ENCODE peak calls at places on chromosome 2, in nine cellular contexts. A is GM12892, Y is prostate gland, W is suprapubic skin, C is breast epithelium, D is upper lobe of left lung, B is spleen, K is endothelial cell of umbilical vein, X is sigmoid colon. V is an unnamed sample.

GRCh38 chr2:49240608-49241007 is 86.3 kb upstream of the FSHR start:
- DNase-seq in A (no peak), K (no peak), W (no peak), Y (no peak), X (no peak), C (no peak), D (no peak), B (no peak), V (no peak)

GRCh38 chr2:165067958-165068612 is 112.8 kb upstream of the SLC38A11 start:
- DNase-seq in D (no peak), C (no peak), W (no peak), B (no peak), Y (no peak), K (peak), X (no peak), A (no peak), V (no peak)

GRCh38 chr2:109438773-109439191 is 175.0 kb downstream of the SEPTIN10 start:
- DNase-seq in Y (no peak), A (no peak), C (no peak), K (no peak), B (no peak), W (no peak), X (peak), D (no peak), V (no peak)

GRCh38 chr2:169095631-169096105 is 26.3 kb downstream of the DHRS9 start:
- DNase-seq in A (no peak), B (no peak), X (no peak), D (no peak), W (no peak), C (peak), K (no peak), Y (peak), V (no peak)

GRCh38 chr2:34241905-34242740 is 643.0 kb upstream of the FAM98A start:
- DNase-seq in X (no peak), Y (no peak), W (no peak), K (no peak), D (peak), B (no peak), C (no peak), A (no peak), V (no peak)

GRCh38 chr2:235418918-235419317 is 74.9 kb upstream of the AGAP1 start:
- DNase-seq in K (no peak), Y (no peak), B (no peak), W (no peak), C (no peak), X (no peak), D (no peak), A (no peak), V (no peak)

GRCh38 chr2:58655152-58655551 is 414.0 kb upstream of the FANCL start:
- DNase-seq in K (no peak), A (no peak), B (no peak), X (no peak), Y (no peak), W (no peak), D (no peak), C (no peak), V (no peak)

GRCh38 chr2:113211226-113212105 is 37.7 kb downstream of the PSD4 start:
- DNase-seq in W (no peak), X (peak), A (no peak), Y (no peak), K (no peak), B (no peak), C (no peak), D (no peak), V (no peak)

GRCh38 chr2:58893645-58894336 is 652.7 kb upstream of the FANCL start:
- DNase-seq in C (no peak), D (no peak), A (no peak), W (no peak), K (no peak), X (no peak), Y (no peak), B (no peak), V (no peak)

GRCh38 chr2:226435146-226435545 is 364.5 kb downstream of the IRS1 start:
- DNase-seq in Y (no peak), C (no peak), X (no peak), A (no peak), B (no peak), K (no peak), W (no peak), D (no peak), V (no peak)
- TF ChIP-seq POLR2A in Y (no peak), C (no peak), X (no peak), A (no peak), B (no peak), K (no peak), W (no peak), D (no peak), V (no peak)

GRCh38 chr2:43226955-43227829 is 786 bp upstream of the ZFP36L2 start:
- DNase-seq in C (peak), A (peak), X (peak), D (peak), Y (peak), B (peak), W (peak), K (peak), V (no peak)
- TF ChIP-seq POLR2AphosphoS5 in C (peak), A (no peak), X (peak), D (peak), Y (peak), B (peak), W (peak), K (no peak), V (no peak)

DNA sequence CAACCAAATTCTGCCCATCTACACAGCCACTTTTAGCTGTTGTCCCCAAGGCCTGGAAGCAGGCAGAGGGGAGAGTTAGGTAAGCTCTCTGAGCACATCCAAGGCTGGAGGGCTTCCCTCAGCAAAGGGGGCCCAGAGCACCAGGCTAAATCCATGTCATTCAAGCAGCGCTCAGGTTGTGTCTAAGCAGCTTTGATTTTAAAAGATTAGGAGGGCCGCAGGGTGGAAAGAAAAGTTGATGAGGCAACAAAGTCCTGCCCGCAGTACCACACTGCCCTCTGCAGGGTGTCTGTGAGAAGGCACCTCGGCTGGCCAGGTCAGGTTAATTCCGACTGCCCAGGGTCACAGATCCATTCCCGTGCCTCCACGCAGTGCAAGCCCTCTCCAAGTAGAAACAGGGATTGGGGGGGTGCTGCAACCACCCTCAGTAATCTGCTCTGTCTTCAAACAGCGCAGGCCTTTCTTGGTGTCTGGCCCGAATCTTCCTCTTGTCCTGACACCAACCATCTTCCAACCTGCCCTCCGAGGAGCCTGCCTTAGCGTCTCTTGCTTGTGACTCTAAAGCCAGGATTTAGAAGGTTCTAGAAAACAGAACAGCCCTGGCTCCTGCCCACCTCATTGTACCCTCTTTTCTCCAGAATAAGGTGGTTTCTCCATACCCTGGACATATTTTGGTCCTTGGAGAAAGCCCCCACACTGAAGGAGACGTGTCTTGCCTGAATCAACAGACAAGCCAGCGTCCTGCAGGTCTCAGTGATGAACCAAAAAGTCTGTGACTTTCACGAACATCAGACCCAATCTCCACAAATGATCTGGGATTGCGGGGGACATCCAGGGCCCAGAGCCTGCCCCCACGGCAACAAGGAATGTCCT is 289.2 kb downstream of the TNS1 start:
- DNase-seq in A (peak), W (peak), K (peak), D (no peak), C (peak), Y (peak), B (peak), X (peak), V (peak)
- TF ChIP-seq POLR2A in A (no peak), W (no peak), K (no peak), D (no peak), C (no peak), Y (no peak), B (no peak), X (no peak), V (no peak)

DNA sequence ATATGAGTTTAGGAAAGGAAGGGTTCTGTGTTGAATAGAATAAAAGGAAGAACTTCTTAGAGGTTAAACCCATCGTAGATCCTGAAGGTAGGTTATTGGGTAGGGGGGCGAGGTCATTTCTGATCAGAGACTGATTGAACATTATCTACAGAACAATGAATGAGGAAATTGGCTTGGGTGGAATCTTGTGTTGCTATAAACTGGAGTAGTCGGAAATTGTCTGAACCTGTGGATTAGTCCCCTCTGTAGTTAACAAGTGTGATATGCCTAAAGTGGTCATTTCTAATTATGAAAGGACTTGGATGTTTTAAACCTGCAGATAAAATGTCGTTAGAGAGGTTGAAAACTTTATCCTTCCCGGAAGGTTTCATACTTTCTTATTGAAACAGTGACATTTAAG is 42.1 kb downstream of the EML4 start:
- DNase-seq in B (no peak), D (no peak), A (no peak), C (no peak), W (no peak), K (no peak), X (no peak), Y (no peak), V (no peak)
- TF ChIP-seq POLR2AphosphoS5 in B (no peak), D (no peak), A (no peak), C (no peak), W (no peak), K (no peak), X (no peak), Y (no peak), V (no peak)

GRCh38 chr2:158251356-158251755 is 149.7 kb downstream of the UPP2 start:
- DNase-seq in A (no peak), B (no peak), K (no peak), X (no peak), Y (no peak), W (no peak), D (no peak), C (no peak), V (no peak)

GRCh38 chr2:158253170-158253569 is 151.5 kb downstream of the UPP2 start:
- DNase-seq in A (no peak), B (no peak), D (no peak), X (no peak), Y (no peak), K (no peak), W (no peak), C (no peak), V (no peak)

DNA sequence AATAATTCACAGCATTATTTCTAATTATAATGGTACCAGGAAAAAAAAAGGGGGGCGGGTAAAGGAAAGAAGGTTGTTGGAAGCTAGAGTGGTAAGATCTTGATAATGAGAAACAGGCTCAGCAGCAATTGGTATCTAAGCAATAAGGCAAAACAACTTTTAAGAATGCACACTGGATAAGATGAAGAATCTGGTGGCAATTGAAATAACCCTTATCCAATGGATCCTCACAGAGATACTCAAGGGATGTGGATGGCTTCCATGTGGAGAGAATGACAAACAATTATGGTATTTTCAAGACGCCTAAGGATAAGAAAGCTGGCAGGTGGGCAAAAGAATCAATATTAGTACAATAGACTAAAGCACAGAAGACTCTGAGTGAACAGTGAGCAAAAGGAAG is 153.6 kb downstream of the UPP2 start:
- DNase-seq in K (no peak), X (no peak), D (no peak), C (no peak), W (no peak), Y (no peak), A (no peak), B (no peak), V (no peak)
- TF ChIP-seq POLR2A in K (no peak), X (no peak), D (no peak), C (no peak), W (no peak), Y (no peak), A (no peak), B (no peak), V (no peak)

DNA sequence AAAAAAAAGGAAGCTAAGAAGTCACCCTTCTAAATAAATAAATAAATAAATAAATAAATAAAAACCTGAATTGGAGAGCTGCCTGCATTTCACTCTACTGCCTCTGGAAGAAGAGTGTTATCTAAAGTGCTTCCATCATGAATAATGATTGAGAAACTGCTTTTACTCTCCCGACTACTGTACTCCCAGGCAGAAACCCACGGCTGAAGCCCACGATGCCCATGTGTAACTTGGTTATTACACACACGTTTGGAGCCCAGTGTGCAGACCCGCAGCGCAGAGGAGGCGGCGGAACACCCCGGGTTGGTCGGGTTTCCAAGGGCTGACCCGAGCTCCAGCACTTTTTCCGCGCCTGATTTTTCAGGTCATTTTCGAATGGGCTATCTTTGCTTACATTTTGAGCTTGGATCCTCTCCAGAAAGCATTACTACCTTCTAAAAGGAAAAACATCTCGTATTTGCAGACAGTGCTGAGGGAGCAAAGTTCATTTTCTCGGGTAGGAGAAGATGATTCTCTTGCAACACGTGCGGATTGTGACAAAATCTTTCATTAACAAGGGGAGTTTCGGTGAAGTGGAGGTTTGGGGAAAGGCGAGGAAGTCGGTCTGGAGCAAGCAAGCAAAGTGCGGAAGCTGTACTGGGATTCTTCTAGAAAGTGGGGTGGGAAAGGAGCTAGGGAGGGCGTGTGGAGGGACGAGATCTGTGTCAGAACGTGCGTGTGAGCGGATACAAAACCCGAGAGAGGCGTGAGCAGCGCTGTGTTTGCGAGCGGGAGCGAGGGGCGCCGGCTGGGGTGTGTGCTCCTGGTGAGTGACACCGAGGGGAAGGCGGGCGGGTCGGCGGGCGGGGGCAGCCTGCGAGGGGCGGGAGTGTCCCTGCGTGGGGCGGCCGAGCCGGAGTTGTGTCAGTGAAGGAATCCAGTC is at the start of gene SPATS2L:
- DNase-seq in X (peak), D (peak), W (peak), Y (peak), C (peak), B (peak), A (peak), K (peak), V (peak)
- TF ChIP-seq POLR2AphosphoS5 in X (peak), D (peak), W (no peak), Y (peak), C (peak), B (peak), A (no peak), K (no peak), V (no peak)